ENCODE peak calls at places on chromosomes 13 and 19, in five cellular contexts. U is HepG2, Y is H1, G is GM12878, T is K562. Q is an unnamed sample.

GRCh38 chr13:60969659-60970058 is 446.0 kb downstream of the PCDH20 start:
- DNase-seq in U (no peak), Y (no peak), G (no peak), T (no peak), Q (no peak)

GRCh38 chr19:56720281-56720680 is 48.7 kb upstream of the ZNF835 start:
- DNase-seq in U (peak), Y (no peak), G (no peak), T (no peak), Q (no peak)

GRCh38 chr13:20197361-20197834 is 4.7 kb upstream of the GJB2 start:
- DNase-seq in U (peak), Y (no peak), G (no peak), T (peak), Q (peak)

GRCh38 chr13:75550159-75550567 is 572 bp downstream of the UCHL3 start:
- DNase-seq in U (peak), Y (no peak), G (no peak), T (peak), Q (peak)

GRCh38 chr13:86862137-86862536 is 809.0 kb upstream of the SLITRK5 start:
- DNase-seq in U (no peak), Y (no peak), G (no peak), T (no peak), Q (no peak)

GRCh38 chr13:68264692-68265091 is 1034.6 kb upstream of the PCDH9 start:
- DNase-seq in U (no peak), Y (no peak), G (no peak), T (no peak), Q (no peak)

GRCh38 chr13:46158222-46158621 is 23.8 kb downstream of the LCP1 start:
- DNase-seq in U (no peak), Y (no peak), G (no peak), T (no peak), Q (no peak)

GRCh38 chr19:51145926-51146493 is 3.9 kb downstream of the SIGLEC7 start:
- DNase-seq in U (no peak), Y (no peak), G (no peak), T (no peak), Q (no peak)

GRCh38 chr19:11087870-11088507 is 1.3 kb upstream of the LDLR start:
- DNase-seq in U (no peak), Y (no peak), G (no peak), T (no peak), Q (no peak)

GRCh38 chr19:4748589-4748988 is 24.9 kb upstream of the DPP9 start:
- DNase-seq in U (no peak), Y (no peak), G (no peak), T (no peak), Q (no peak)

GRCh38 chr19:46926201-46927071 is 65.6 kb downstream of the ARHGAP35 start:
- DNase-seq in U (no peak), Y (no peak), G (no peak), T (no peak), Q (no peak)

GRCh38 chr19:32223595-32224370 is 121.6 kb upstream of the ZNF507 start:
- DNase-seq in U (no peak), Y (no peak), G (no peak), T (no peak), Q (no peak)

GRCh38 chr19:49861541-49862410 is 5.6 kb downstream of the PNKP start:
- DNase-seq in U (no peak), Y (no peak), G (no peak), T (no peak), Q (no peak)

GRCh38 chr19:13036366-13036976 is 41.2 kb downstream of the NFIX start:
- DNase-seq in U (no peak), Y (no peak), G (no peak), T (no peak), Q (peak)

GRCh38 chr19:19468424-19469050 is 46.8 kb downstream of the TSSK6 start:
- DNase-seq in U (no peak), Y (no peak), G (no peak), T (no peak), Q (no peak)

GRCh38 chr19:8373867-8374813 is 10.2 kb downstream of the ANGPTL4 start:
- DNase-seq in U (peak), Y (no peak), G (no peak), T (peak), Q (no peak)

GRCh38 chr13:85728831-85729230 is 70.4 kb downstream of the SLITRK6 start:
- DNase-seq in U (no peak), Y (no peak), G (no peak), T (no peak), Q (no peak)

GRCh38 chr13:46010148-46010547 is 42.4 kb downstream of the ZC3H13 start:
- DNase-seq in U (no peak), Y (no peak), G (no peak), T (no peak), Q (no peak)

GRCh38 chr13:62643007-62643483 is 1227.4 kb upstream of the PCDH20 start:
- DNase-seq in U (peak), Y (no peak), G (peak), T (no peak), Q (peak)

GRCh38 chr13:97429681-97430081 is 4.3 kb upstream of the RAP2A start:
- DNase-seq in U (no peak), Y (no peak), G (no peak), T (no peak), Q (no peak)

GRCh38 chr13:44617648-44618047 is 41.5 kb upstream of the TSC22D1 start:
- DNase-seq in U (no peak), Y (no peak), G (no peak), T (no peak), Q (no peak)

GRCh38 chr13:113744197-113745000 is 14.6 kb upstream of the TMEM255B start:
- DNase-seq in U (no peak), Y (no peak), G (no peak), T (no peak), Q (no peak)

GRCh38 chr19:30648321-30648720 is 276.1 kb downstream of the ZNF536 start:
- DNase-seq in U (no peak), Y (no peak), G (no peak), T (no peak), Q (no peak)

GRCh38 chr13:100334209-100334608 is 245.3 kb downstream of the PCCA start:
- DNase-seq in U (no peak), Y (no peak), G (no peak), T (no peak), Q (no peak)

GRCh38 chr13:62019858-62020257 is 604.2 kb upstream of the PCDH20 start:
- DNase-seq in U (no peak), Y (no peak), G (no peak), T (no peak), Q (no peak)

GRCh38 chr13:61383101-61383500 is 32.5 kb downstream of the PCDH20 start:
- DNase-seq in U (no peak), Y (no peak), G (no peak), T (no peak), Q (no peak)

GRCh38 chr19:53546766-53547541 is 9.0 kb downstream of the ZNF331 start:
- DNase-seq in U (no peak), Y (no peak), G (no peak), T (no peak), Q (no peak)

GRCh38 chr13:109602356-109602755 is 184.0 kb downstream of the IRS2 start:
- DNase-seq in U (no peak), Y (no peak), G (no peak), T (no peak), Q (no peak)

GRCh38 chr19:7970716-7971448 is 27.4 kb upstream of the TIMM44 start:
- DNase-seq in U (peak), Y (peak), G (no peak), T (peak), Q (peak)

GRCh38 chr19:41018736-41019290 is 27.7 kb downstream of the CYP2B6 start:
- DNase-seq in U (no peak), Y (no peak), G (no peak), T (no peak), Q (no peak)

GRCh38 chr19:38538793-38539528 is 78.8 kb downstream of the MAP4K1 start:
- DNase-seq in U (no peak), Y (no peak), G (no peak), T (no peak), Q (no peak)

GRCh38 chr13:113350065-113350937 is 13.6 kb downstream of the GRTP1 start:
- DNase-seq in U (peak), Y (no peak), G (no peak), T (no peak), Q (no peak)

GRCh38 chr19:29385191-29385795 is 140.5 kb upstream of the VSTM2B start:
- DNase-seq in U (no peak), Y (no peak), G (no peak), T (no peak), Q (no peak)

GRCh38 chr13:40470665-40471064 is 195.8 kb downstream of the FOXO1 start:
- DNase-seq in U (no peak), Y (no peak), G (no peak), T (no peak), Q (no peak)

GRCh38 chr13:102724923-102725322 is 30.1 kb upstream of the METTL21C start:
- DNase-seq in U (peak), Y (no peak), G (no peak), T (no peak), Q (no peak)

GRCh38 chr19:23098988-23099387 is 17.8 kb upstream of the ZNF730 start:
- DNase-seq in U (no peak), Y (no peak), G (no peak), T (no peak), Q (no peak)

GRCh38 chr13:79079351-79079839 is 326.7 kb downstream of the RBM26 start:
- DNase-seq in U (no peak), Y (no peak), G (no peak), T (no peak), Q (no peak)

GRCh38 chr13:27405521-27406134 is 18.8 kb upstream of the GTF3A start:
- DNase-seq in U (no peak), Y (no peak), G (no peak), T (no peak), Q (no peak)

GRCh38 chr19:39969681-39970423 is 1.1 kb upstream of the PSMC4 start:
- DNase-seq in U (no peak), Y (no peak), G (no peak), T (no peak), Q (no peak)
- TF ChIP-seq SRF in U (no peak), Y (no peak), G (no peak), T (no peak), Q (no peak)

GRCh38 chr19:3250675-3251074 is 26.2 kb downstream of the CELF5 start:
- DNase-seq in U (peak), Y (peak), G (no peak), T (peak), Q (peak)
- TF ChIP-seq SRF in U (no peak), Y (no peak), G (no peak), T (no peak), Q (no peak)

GRCh38 chr19:2887391-2887914 is 13.3 kb upstream of the ZNF57 start:
- DNase-seq in U (peak), Y (peak), G (no peak), T (peak), Q (peak)
- TF ChIP-seq SRF in U (no peak), Y (no peak), G (no peak), T (no peak), Q (no peak)

DNA sequence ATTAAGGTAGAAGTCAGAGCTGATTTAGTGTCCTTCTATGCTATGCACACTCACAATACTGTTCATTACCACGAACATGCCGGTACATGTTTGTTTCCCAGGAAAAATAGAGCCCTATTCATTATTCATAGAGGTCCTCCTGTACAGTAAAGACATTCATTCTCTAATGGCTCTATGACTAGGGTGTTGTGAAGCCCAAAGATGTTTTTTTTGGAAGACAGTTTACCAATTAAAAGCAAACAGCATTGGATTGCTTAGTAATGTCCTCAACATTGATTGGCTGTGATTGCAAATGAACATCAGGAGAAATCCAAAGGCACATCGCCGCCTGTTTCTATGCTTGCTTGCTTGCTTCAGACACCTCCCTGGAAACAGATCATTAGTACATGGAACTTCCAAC is 8.9 kb upstream of the GPC6 start:
- DNase-seq in U (peak), Y (no peak), G (no peak), T (peak), Q (no peak)
- TF ChIP-seq SRF in U (no peak), Y (no peak), G (no peak), T (no peak), Q (no peak)

GRCh38 chr19:579842-580155 is 7.4 kb downstream of the BSG start:
- DNase-seq in U (no peak), Y (no peak), G (no peak), T (no peak), Q (no peak)
- TF ChIP-seq SRF in U (no peak), Y (no peak), G (no peak), T (no peak), Q (no peak)

GRCh38 chr19:17529239-17530158 is 18.1 kb downstream of the PGLS start:
- DNase-seq in U (no peak), Y (no peak), G (no peak), T (no peak), Q (no peak)

GRCh38 chr19:17528610-17529009 is 17.2 kb downstream of the PGLS start:
- DNase-seq in U (no peak), Y (no peak), G (no peak), T (no peak), Q (no peak)

GRCh38 chr19:17525141-17525540 is 13.7 kb downstream of the PGLS start:
- DNase-seq in U (no peak), Y (no peak), G (no peak), T (no peak), Q (no peak)

GRCh38 chr19:17526922-17527321 is 15.5 kb downstream of the PGLS start:
- DNase-seq in U (no peak), Y (no peak), G (peak), T (no peak), Q (no peak)

GRCh38 chr19:17527326-17527725 is 15.9 kb downstream of the PGLS start:
- DNase-seq in U (no peak), Y (no peak), G (no peak), T (no peak), Q (no peak)
- TF ChIP-seq SRF in U (no peak), Y (no peak), G (no peak), T (no peak), Q (no peak)

Q was measured in HCT116.